ENCODE peak calls at places on chromosomes 4 and X, in four cellular contexts. Y, F, M and I are unnamed samples. For H3K4me1, the result is how much of the 10 kb centered on the place peaks cover.

GRCh38 chrX:1743105-1743504 is 128.2 kb downstream of the ASMT start:
- DNase-seq in M (no peak), F (no peak), Y (no peak), I (no peak)

GRCh38 chrX:138711399-138712347 is at the start of gene FGF13:
- DNase-seq in F (peak), Y (no peak), M (peak), I (peak)

GRCh38 chr4:119315036-119315435 is 6.9 kb downstream of the FABP2 start:
- DNase-seq in M (no peak), Y (no peak), F (no peak), I (no peak)

GRCh38 chr4:55393461-55394320 is 2.1 kb upstream of the TMEM165 start:
- DNase-seq in Y (no peak), M (peak), F (no peak), I (no peak)

GRCh38 chrX:40877869-40878268 is 142.5 kb upstream of the MED14 start:
- DNase-seq in Y (no peak), F (no peak), M (peak), I (peak)

GRCh38 chr4:22356996-22357596 is 158.8 kb downstream of the ADGRA3 start:
- DNase-seq in F (no peak), Y (no peak), M (peak), I (peak)

GRCh38 chrX:108359811-108360602 is 78.2 kb downstream of the COL4A6 start:
- DNase-seq in M (no peak), Y (no peak), F (no peak), I (no peak)

GRCh38 chr4:71293705-71294104 is 45.1 kb upstream of the SLC4A4 start:
- DNase-seq in M (peak), Y (no peak), F (no peak), I (peak)

GRCh38 chrX:20988118-20988517 is 386.1 kb upstream of the CNKSR2 start:
- DNase-seq in Y (no peak), F (no peak), M (peak), I (peak)

GRCh38 chr4:121272526-121272925 is 108.3 kb downstream of the QRFPR start:
- DNase-seq in F (no peak), Y (no peak), M (peak), I (no peak)

GRCh38 chr4:4780634-4781287 is 78.7 kb upstream of the MSX1 start:
- DNase-seq in M (peak), Y (no peak), F (no peak), I (no peak)

GRCh38 chr4:52956691-52957090 is 94.6 kb downstream of the RASL11B start:
- DNase-seq in Y (no peak), M (no peak), F (no peak), I (no peak)

DNA sequence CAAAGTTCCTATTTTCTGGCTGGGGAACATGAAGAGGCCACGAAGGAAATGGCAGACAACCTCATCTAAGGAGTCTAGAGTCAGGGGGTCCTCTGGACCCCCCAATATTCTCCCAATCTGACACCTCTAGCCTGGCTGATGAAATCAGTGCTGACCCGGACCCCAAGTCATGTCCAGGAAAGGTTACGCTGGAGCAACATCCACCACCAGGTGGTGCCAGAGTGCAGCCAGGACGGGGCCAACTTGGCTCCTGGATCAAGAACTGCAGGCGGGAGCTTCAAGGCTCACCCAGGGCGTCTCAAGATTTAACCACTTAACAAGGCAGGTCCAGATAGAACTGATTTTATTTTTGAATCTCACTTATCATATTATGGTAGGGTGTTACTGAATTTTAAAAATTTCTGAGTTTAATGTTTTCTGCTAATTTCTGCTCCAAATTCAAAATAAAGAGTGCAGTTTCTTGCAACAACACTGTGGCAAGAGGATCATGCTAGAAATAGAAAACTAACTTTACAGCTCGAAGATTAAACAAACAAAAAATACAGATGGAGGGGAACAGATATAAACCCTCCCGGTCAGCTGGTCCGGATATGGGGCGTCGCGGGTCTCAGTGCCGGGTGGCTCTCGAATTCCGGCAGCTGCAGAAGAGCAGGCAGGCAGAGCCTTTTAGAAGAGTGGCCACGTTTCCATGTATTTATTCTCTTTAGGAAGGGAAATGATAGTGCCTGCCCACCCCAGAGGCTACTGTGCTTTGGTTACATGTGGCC is 135.5 kb downstream of the AFAP1 start:
- DNase-seq in M (peak), Y (peak), F (peak), I (peak)
- H3K4me1 ChIP-seq in M (under half), Y (half or more), F (half or more), I (under half)

DNA sequence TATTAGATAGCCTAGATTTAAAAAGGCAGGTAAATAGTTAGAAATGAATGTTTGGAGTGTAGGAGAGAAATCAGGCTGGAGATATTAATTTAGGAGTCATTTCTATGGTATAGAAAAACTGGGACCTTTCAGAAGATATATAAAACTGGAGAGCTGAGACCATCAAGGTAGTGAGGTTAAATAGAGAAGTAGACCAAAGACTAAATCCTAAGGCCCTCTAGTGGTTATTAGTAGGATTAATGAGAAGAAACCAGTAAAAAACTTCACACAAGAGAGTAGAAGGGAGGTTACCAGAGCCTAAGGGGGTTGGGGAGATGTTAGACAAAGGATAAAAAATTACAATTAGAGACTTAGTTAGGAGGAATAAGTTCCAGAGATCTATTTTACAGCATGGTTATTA is 351.0 kb upstream of the SPANXN1 start:
- DNase-seq in F (no peak), M (peak), Y (no peak), I (no peak)
- TF ChIP-seq CTCF in F (no peak), M (peak), Y (no peak), I (no peak)

GRCh38 chr4:38859501-38859900 is 2.9 kb upstream of the TLR6 start:
- DNase-seq in M (no peak), Y (no peak), F (no peak), I (no peak)

GRCh38 chr4:38856524-38857337 is at the start of gene TLR6:
- DNase-seq in F (peak), Y (no peak), M (peak), I (peak)

GRCh38 chr4:38856046-38856445 is 571 bp downstream of the TLR6 start:
- DNase-seq in M (no peak), Y (no peak), F (no peak), I (no peak)

GRCh38 chr4:38858097-38858420 is 1.4 kb upstream of the TLR6 start:
- DNase-seq in Y (no peak), F (no peak), M (no peak), I (no peak)

GRCh38 chr4:38857354-38858096 is 908 bp upstream of the TLR6 start:
- DNase-seq in F (peak), M (peak), Y (peak), I (peak)
- H3K27ac ChIP-seq in F (no peak), M (peak), Y (peak), I (no peak)

GRCh38 chrX:72061091-72061490 is 70.6 kb downstream of the RTL5 start:
- DNase-seq in Y (no peak), F (no peak), M (no peak), I (peak)

GRCh38 chrX:72057844-72058243 is 73.9 kb downstream of the RTL5 start:
- DNase-seq in Y (no peak), F (no peak), M (no peak), I (no peak)

GRCh38 chrX:72054776-72055495 is 76.8 kb downstream of the RTL5 start:
- DNase-seq in Y (no peak), M (no peak), F (no peak), I (no peak)

GRCh38 chrX:72060196-72060974 is 71.3 kb downstream of the RTL5 start:
- DNase-seq in M (no peak), Y (no peak), F (no peak), I (peak)

DNA sequence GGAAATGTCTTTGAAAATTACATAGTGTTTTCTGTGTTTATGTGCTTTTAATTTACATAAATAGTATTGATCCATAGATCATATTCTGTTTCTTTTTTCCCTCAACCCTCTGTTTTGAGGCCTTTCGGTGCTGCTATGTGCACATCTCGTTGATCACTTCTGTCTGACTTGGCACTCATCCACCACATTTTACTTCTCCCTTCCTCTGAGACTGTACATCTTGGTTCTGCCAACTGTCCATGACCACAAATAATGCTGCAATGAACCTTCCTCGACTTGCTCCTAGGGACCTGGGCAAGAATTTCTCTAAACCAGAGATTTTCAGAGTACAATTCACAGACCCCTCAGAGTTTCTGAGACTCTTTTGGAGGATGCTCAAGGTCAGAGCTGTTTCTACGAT is 74.4 kb downstream of the RTL5 start:
- DNase-seq in Y (no peak), M (no peak), F (no peak), I (no peak)
- H3K4me1 ChIP-seq in Y (under half), M (under half), F (under half), I (under half)

GRCh38 chr4:117560329-117560728 is 474.0 kb upstream of the NDST3 start:
- DNase-seq in Y (no peak), F (no peak), M (peak), I (peak)
- TF ChIP-seq CTCF in Y (peak), F (no peak), M (peak), I (no peak)

GRCh38 chrX:4182010-4182806 is 468.8 kb upstream of the PRKX start:
- DNase-seq in M (no peak), F (no peak), Y (no peak), I (no peak)
- H3K27ac ChIP-seq in M (no peak), F (no peak), Y (no peak), I (no peak)

DNA sequence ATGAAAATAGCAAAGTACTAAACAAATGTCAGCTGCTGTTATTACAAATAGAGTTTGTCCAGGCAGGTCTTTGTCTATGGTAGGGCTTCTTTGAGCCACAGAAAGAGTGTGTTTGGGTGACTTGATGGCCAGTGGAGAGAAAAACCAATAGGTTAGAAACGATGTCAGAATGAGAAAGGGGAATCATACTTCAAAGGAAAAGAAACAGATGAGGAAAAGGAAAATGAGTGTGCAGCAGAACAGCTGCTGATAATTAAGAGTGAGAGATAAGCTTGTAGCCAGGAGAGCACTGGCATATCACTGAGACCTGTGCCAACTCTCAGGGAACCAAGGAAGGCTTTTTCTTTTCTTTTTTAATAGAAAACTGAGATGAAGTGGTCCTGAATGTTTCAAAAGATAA is 257.2 kb downstream of the ARHGAP24 start:
- DNase-seq in F (no peak), M (no peak), Y (no peak), I (no peak)
- H3K4me1 ChIP-seq in F (under half), M (under half), Y (under half), I (under half)